ENCODE peak calls at places on chromosomes 6 and 20, in five cellular contexts. R is colonic mucosa, G is HS-5, I is T follicular helper cell, U is NCI-H1105. W is an unnamed sample.

GRCh38 chr6:159904497-159904911 is 13.7 kb downstream of the MAS1 start:
- DNase-seq in R (no peak), G (no peak), I (no peak), U (no peak), W (no peak)

GRCh38 chr6:110811187-110811586 is 4.1 kb downstream of the CDK19 start:
- DNase-seq in R (no peak), G (no peak), I (no peak), U (no peak), W (no peak)

GRCh38 chr6:125717120-125717731 is 32.2 kb upstream of the HEY2 start:
- DNase-seq in R (no peak), G (no peak), I (no peak), U (no peak), W (peak; percentile 35)

GRCh38 chr6:8238772-8239683 is 136.7 kb upstream of the EEF1E1 start:
- DNase-seq in R (no peak), G (no peak), I (no peak), U (no peak), W (no peak)

GRCh38 chr20:2103454-2104153 is 2.0 kb downstream of the STK35 start:
- DNase-seq in R (peak; percentile 20), G (no peak), I (no peak), U (no peak), W (peak; percentile 4)

GRCh38 chr20:1881240-1881835 is 13.9 kb upstream of the SIRPA start:
- DNase-seq in R (no peak), G (no peak), I (no peak), U (no peak), W (no peak)

GRCh38 chr6:10146723-10147451 is 268.0 kb downstream of the TFAP2A start:
- DNase-seq in R (no peak), G (no peak), I (no peak), U (no peak), W (peak; percentile 45)

GRCh38 chr20:44805991-44806729 is 4.2 kb downstream of the RIMS4 start:
- DNase-seq in R (peak; percentile 36), G (no peak), I (no peak), U (no peak), W (peak; percentile 88)

GRCh38 chr6:164419099-164419498 is 890.3 kb downstream of the C6orf118 start:
- DNase-seq in R (no peak), G (no peak), I (no peak), U (no peak), W (no peak)

GRCh38 chr6:37501632-37502466 is 2.2 kb upstream of the CCDC167 start:
- DNase-seq in R (no peak), G (no peak), I (peak; percentile 39), U (no peak), W (no peak)

GRCh38 chr6:1404066-1404712 is 14.8 kb downstream of the FOXF2 start:
- DNase-seq in R (no peak), G (no peak), I (no peak), U (no peak), W (no peak)

GRCh38 chr6:109183109-109183508 is 87.8 kb downstream of the CEP57L1 start:
- DNase-seq in R (no peak), G (no peak), I (no peak), U (no peak), W (peak; percentile 18)

GRCh38 chr6:129567374-129567773 is 142.6 kb downstream of the ARHGAP18 start:
- DNase-seq in R (peak; percentile 21), G (no peak), I (no peak), U (no peak), W (peak; percentile 48)

GRCh38 chr6:128520436-128521301 is at the start of gene PTPRK:
- DNase-seq in R (peak; percentile 94), G (no peak), I (peak; percentile 78), U (peak; percentile 93), W (peak; percentile 92)

GRCh38 chr20:32902456-32903420 is 44.0 kb downstream of the EFCAB8 start:
- DNase-seq in R (peak; percentile 31), G (peak; percentile 14), I (peak; percentile 54), U (peak; percentile 28), W (peak; percentile 69)

GRCh38 chr6:137799950-137800568 is 67.0 kb upstream of the TNFAIP3 start:
- DNase-seq in R (peak; percentile 71), G (no peak), I (peak; percentile 59), U (peak; percentile 40), W (peak; percentile 64)

GRCh38 chr6:13766201-13766634 is 48.1 kb downstream of the MCUR1 start:
- DNase-seq in R (no peak), G (no peak), I (no peak), U (no peak), W (peak; percentile 56)

GRCh38 chr6:35511183-35511941 is 1.3 kb downstream of the TULP1 start:
- DNase-seq in R (no peak), G (no peak), I (no peak), U (no peak), W (no peak)

GRCh38 chr6:113813207-113813606 is 43.9 kb upstream of the MARCKS start:
- DNase-seq in R (no peak), G (peak; percentile 65), I (no peak), U (no peak), W (no peak)